ENCODE peak calls at places on chromosomes 4 and X, in nine cellular contexts. G is cardiac muscle cell; Y is CD8-positive, alpha-beta T cell; J is NCI-H774; K is activated CD4-positive, alpha-beta T cell treated with anti-CD3 and anti-CD28 coated beads, Interleukin-2, amount 50 U/mL, for 24 hours; F is stimulated activated CD8-positive, alpha-beta memory T cell treated with anti-CD3 and anti-CD28 coated beads, Interleukin-4, amount 100 ng/mL, for 24 hours; E is NCI-H2081; C is substantia nigra; B is BJ. L is an unnamed sample.

GRCh38 chr4:152299553-152299952 is 236.3 kb downstream of the FBXW7 start:
- DNase-seq in G (no peak), F (no peak), K (no peak), Y (no peak), C (no peak), J (no peak), E (no peak), B (no peak), L (no peak)

GRCh38 chrX:38312436-38312835 is 14.9 kb downstream of the RPGR start:
- DNase-seq in B (peak; percentile 37), E (no peak), C (no peak), Y (no peak), F (no peak), J (no peak), G (peak; percentile 53), K (no peak), L (no peak)

GRCh38 chr4:42478941-42479340 is 81.7 kb downstream of the SHISA3 start:
- DNase-seq in C (no peak), F (no peak), G (no peak), J (no peak), K (no peak), E (no peak), B (no peak), Y (no peak), L (no peak)

GRCh38 chrX:32448945-32449344 is 762.4 kb downstream of the DMD start:
- DNase-seq in E (no peak), K (no peak), J (no peak), Y (no peak), B (no peak), F (no peak), C (no peak), G (no peak), L (no peak)

GRCh38 chr4:5770051-5770450 is 59.0 kb downstream of the EVC start:
- DNase-seq in C (no peak), E (no peak), Y (no peak), K (no peak), F (no peak), G (no peak), J (no peak), B (no peak), L (no peak)

GRCh38 chr4:54234497-54235205 is 5.6 kb downstream of the PDGFRA start:
- DNase-seq in J (no peak), K (no peak), B (no peak), G (no peak), F (no peak), Y (no peak), E (no peak), C (no peak), L (peak; percentile 17)

GRCh38 chrX:22090181-22090580 is 58.1 kb downstream of the PHEX start:
- DNase-seq in C (no peak), B (peak; percentile 31), J (no peak), Y (no peak), E (no peak), G (peak; percentile 61), K (no peak), F (no peak), L (no peak)

GRCh38 chrX:118627084-118627758 is 100.2 kb upstream of the IL13RA1 start:
- DNase-seq in J (no peak), C (no peak), B (no peak), G (no peak), F (no peak), E (peak; percentile 32), K (no peak), Y (no peak), L (no peak)

GRCh38 chr4:121675715-121676114 is 21.1 kb downstream of the ANXA5 start:
- DNase-seq in E (no peak), G (peak; percentile 63), C (no peak), J (no peak), K (no peak), Y (no peak), F (no peak), B (no peak), L (no peak)

GRCh38 chr4:137852326-137852725 is 320.0 kb upstream of the PCDH18 start:
- DNase-seq in Y (no peak), J (no peak), F (no peak), G (no peak), C (no peak), K (no peak), B (no peak), E (no peak), L (no peak)

GRCh38 chr4:152460488-152460887 is 75.4 kb downstream of the FBXW7 start:
- DNase-seq in F (no peak), B (peak; percentile 26), Y (no peak), E (no peak), C (no peak), G (peak; percentile 92), J (no peak), K (no peak), L (no peak)

GRCh38 chrX:10756365-10756915 is 136.1 kb upstream of the MID1 start:
- DNase-seq in J (no peak), F (no peak), B (peak; percentile 49), C (no peak), K (no peak), E (no peak), Y (no peak), G (peak; percentile 83), L (no peak)

GRCh38 chrX:3763111-3763510 is 49.7 kb upstream of the PRKX start:
- DNase-seq in F (no peak), J (no peak), Y (no peak), B (no peak), E (no peak), C (no peak), K (no peak), G (no peak), L (no peak)

GRCh38 chr4:182207806-182208483 is 35.3 kb upstream of the TENM3 start:
- DNase-seq in B (peak; percentile 77), E (no peak), K (no peak), Y (no peak), J (no peak), F (no peak), C (no peak), G (peak; percentile 89), L (no peak)

GRCh38 chrX:53265771-53266170 is 15.6 kb downstream of the IQSEC2 start:
- DNase-seq in B (peak; percentile 66), C (no peak), G (peak; percentile 65), Y (no peak), K (no peak), J (no peak), E (no peak), F (no peak), L (no peak)

GRCh38 chr4:53354012-53354722 is 11.7 kb downstream of the SCFD2 start:
- DNase-seq in C (no peak), J (no peak), Y (no peak), B (no peak), G (no peak), K (no peak), F (no peak), E (no peak), L (no peak)

GRCh38 chrX:134658421-134658896 is at the start of gene PLAC1:
- DNase-seq in F (no peak), G (no peak), J (peak; percentile 39), Y (no peak), B (no peak), K (no peak), C (no peak), E (no peak), L (no peak)

GRCh38 chr4:104966349-104967033 is 180.2 kb upstream of the TET2 start:
- DNase-seq in J (no peak), K (no peak), E (no peak), Y (no peak), C (no peak), G (peak; percentile 25), B (no peak), F (no peak), L (peak; percentile 22)

GRCh38 chr4:1075266-1075665 is 38.1 kb downstream of the RNF212 start:
- DNase-seq in F (no peak), K (no peak), B (no peak), J (no peak), C (no peak), G (no peak), Y (no peak), E (no peak), L (no peak)

GRCh38 chr4:167219090-167219489 is 15.2 kb downstream of the SPOCK3 start:
- DNase-seq in B (no peak), G (no peak), F (no peak), Y (no peak), K (no peak), J (no peak), E (peak; percentile 68), C (no peak), L (no peak)

GRCh38 chr4:131584587-131584986 is 1564.5 kb upstream of the PCDH10 start:
- DNase-seq in E (no peak), G (no peak), Y (no peak), B (no peak), C (no peak), J (no peak), K (no peak), F (no peak), L (no peak)

GRCh38 chr4:89836897-89837384 is at the start of gene SNCA:
- DNase-seq in B (no peak), Y (no peak), C (peak; percentile 63), E (peak; percentile 72), F (no peak), K (no peak), G (peak; percentile 78), J (peak; percentile 16), L (peak; percentile 47)

GRCh38 chrX:97328853-97329252 is 445.1 kb downstream of the RPA4 start:
- DNase-seq in Y (no peak), B (no peak), E (no peak), G (no peak), K (no peak), J (no peak), C (no peak), F (no peak), L (no peak)

GRCh38 chrX:75522565-75523411 is at the start of gene ZDHHC15:
- DNase-seq in B (no peak), F (peak; percentile 13), Y (no peak), J (peak; percentile 30), C (peak; percentile 3), E (peak; percentile 16), G (peak; percentile 0), K (peak; percentile 26), L (no peak)

GRCh38 chr4:38560763-38561558 is 103.0 kb upstream of the KLF3 start:
- DNase-seq in J (no peak), Y (no peak), E (no peak), G (no peak), K (no peak), F (no peak), B (no peak), C (no peak), L (no peak)

GRCh38 chr4:25860586-25861421 is 2.0 kb downstream of the SEL1L3 start:
- DNase-seq in G (peak; percentile 49), K (no peak), Y (no peak), F (no peak), J (no peak), B (no peak), C (no peak), E (no peak), L (no peak)

GRCh38 chrX:16870861-16871584 is 861 bp upstream of the RBBP7 start:
- DNase-seq in E (no peak), Y (no peak), G (no peak), B (no peak), C (peak; percentile 13), K (no peak), J (no peak), F (no peak), L (no peak)

GRCh38 chr4:67575889-67576329 is 17.4 kb downstream of the STAP1 start:
- DNase-seq in B (no peak), Y (no peak), G (no peak), E (no peak), C (no peak), J (no peak), K (no peak), F (no peak), L (no peak)

GRCh38 chr4:163048447-163048846 is 118.2 kb downstream of the NAF1 start:
- DNase-seq in K (no peak), G (peak; percentile 46), J (no peak), C (no peak), F (no peak), B (no peak), E (peak; percentile 14), Y (no peak), L (no peak)

GRCh38 chrX:10444204-10444603 is 176.2 kb downstream of the MID1 start:
- DNase-seq in Y (no peak), B (no peak), K (no peak), F (no peak), C (no peak), J (no peak), G (no peak), E (no peak), L (no peak)

GRCh38 chr4:132332932-132333722 is 816.0 kb upstream of the PCDH10 start:
- DNase-seq in J (no peak), C (no peak), B (no peak), G (peak; percentile 30), K (no peak), Y (no peak), F (no peak), E (no peak), L (no peak)